ENCODE peak calls at places on chromosomes 16 and 17, in four cellular contexts. R, V, Q and D are unnamed samples. For H3K9me3, the result is how much of the 10 kb centered on the place peaks cover.

GRCh38 chr16:19071811-19072777 is 4.7 kb downstream of the COQ7 start:
- DNase-seq in R (peak), V (no peak), Q (peak), D (peak)

GRCh38 chr16:27313422-27314160 is at the start of gene IL4R:
- DNase-seq in R (peak), V (no peak), Q (peak), D (peak)

GRCh38 chr17:47687328-47687690 is 6.7 kb upstream of the TBKBP1 start:
- DNase-seq in R (no peak), V (no peak), Q (no peak), D (no peak)

GRCh38 chr17:1039511-1040215 is 42.7 kb downstream of the TIMM22 start:
- DNase-seq in R (no peak), V (no peak), Q (peak), D (peak)

GRCh38 chr17:55576237-55576998 is 65.2 kb upstream of the SMIM36 start:
- DNase-seq in R (no peak), V (no peak), Q (no peak), D (no peak)

GRCh38 chr16:2086812-2087425 is 39.1 kb downstream of the TSC2 start:
- DNase-seq in R (no peak), V (no peak), Q (no peak), D (no peak)

GRCh38 chr17:44522883-44523671 is 19.9 kb upstream of the GPATCH8 start:
- DNase-seq in R (no peak), V (no peak), Q (peak), D (peak)

GRCh38 chr17:15185625-15185991 is 79.5 kb downstream of the PMP22 start:
- DNase-seq in R (no peak), V (no peak), Q (no peak), D (no peak)

GRCh38 chr17:691423-691822 is 23.2 kb downstream of the VPS53 start:
- DNase-seq in R (no peak), V (no peak), Q (peak), D (no peak)

GRCh38 chr17:14541714-14542113 is 240.8 kb downstream of the HS3ST3B1 start:
- DNase-seq in R (no peak), V (no peak), Q (no peak), D (no peak)

GRCh38 chr17:3513305-3514035 is 37.7 kb downstream of the ASPA start:
- DNase-seq in R (no peak), V (no peak), Q (peak), D (no peak)

GRCh38 chr16:9176547-9177418 is 85.3 kb downstream of the HAPSTR1 start:
- DNase-seq in R (no peak), V (no peak), Q (no peak), D (no peak)

GRCh38 chr16:11163761-11164261 is 92.2 kb downstream of the SOCS1 start:
- DNase-seq in R (no peak), V (no peak), Q (no peak), D (no peak)

GRCh38 chr16:14384745-14385144 is 245.3 kb downstream of the PARN start:
- DNase-seq in R (no peak), V (no peak), Q (no peak), D (no peak)

GRCh38 chr17:78144146-78144719 is 2.0 kb upstream of the C17orf99 start:
- DNase-seq in R (no peak), V (no peak), Q (no peak), D (no peak)
- H3K9me3 ChIP-seq in R (under half), V (under half), Q (under half), D (under half)

GRCh38 chr16:75148311-75149195 is at the start of gene ZFP1:
- DNase-seq in R (peak), V (peak), Q (peak), D (peak)
- H2BK12ac ChIP-seq in R (no peak), V (peak), Q (no peak), D (no peak)

DNA sequence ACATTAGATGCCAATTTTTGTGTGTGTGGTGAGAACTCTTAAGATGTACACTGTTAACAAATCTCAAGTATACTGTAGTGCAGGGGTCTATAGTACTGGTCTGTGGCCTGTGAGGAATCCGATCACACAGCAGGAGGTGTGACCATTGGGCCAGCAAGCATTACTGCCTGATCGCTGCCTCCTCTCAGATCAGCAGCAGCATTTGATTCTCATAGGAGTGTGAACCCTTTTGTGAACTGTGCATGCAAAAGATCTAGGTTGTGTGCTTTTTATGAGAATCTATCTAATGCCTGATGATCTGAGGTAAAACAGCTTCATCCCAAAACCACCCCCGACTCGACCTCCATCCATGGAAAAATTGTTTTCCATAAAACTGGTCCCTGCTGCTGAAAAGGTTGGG is 12.6 kb downstream of the ZNF267 start:
- DNase-seq in R (no peak), V (no peak), Q (no peak), D (no peak)
- H3K9me3 ChIP-seq in R (half or more), V (under half), Q (under half), D (under half)

GRCh38 chr16:89117975-89118289 is 24.3 kb downstream of the ACSF3 start:
- DNase-seq in R (no peak), V (no peak), Q (peak), D (no peak)

GRCh38 chr16:89119161-89119621 is 25.5 kb downstream of the ACSF3 start:
- DNase-seq in R (no peak), V (no peak), Q (no peak), D (no peak)

GRCh38 chr16:89116341-89117238 is 22.9 kb downstream of the ACSF3 start:
- DNase-seq in R (no peak), V (no peak), Q (no peak), D (no peak)

GRCh38 chr16:89118361-89119061 is 24.9 kb downstream of the ACSF3 start:
- DNase-seq in R (no peak), V (no peak), Q (no peak), D (peak)

DNA sequence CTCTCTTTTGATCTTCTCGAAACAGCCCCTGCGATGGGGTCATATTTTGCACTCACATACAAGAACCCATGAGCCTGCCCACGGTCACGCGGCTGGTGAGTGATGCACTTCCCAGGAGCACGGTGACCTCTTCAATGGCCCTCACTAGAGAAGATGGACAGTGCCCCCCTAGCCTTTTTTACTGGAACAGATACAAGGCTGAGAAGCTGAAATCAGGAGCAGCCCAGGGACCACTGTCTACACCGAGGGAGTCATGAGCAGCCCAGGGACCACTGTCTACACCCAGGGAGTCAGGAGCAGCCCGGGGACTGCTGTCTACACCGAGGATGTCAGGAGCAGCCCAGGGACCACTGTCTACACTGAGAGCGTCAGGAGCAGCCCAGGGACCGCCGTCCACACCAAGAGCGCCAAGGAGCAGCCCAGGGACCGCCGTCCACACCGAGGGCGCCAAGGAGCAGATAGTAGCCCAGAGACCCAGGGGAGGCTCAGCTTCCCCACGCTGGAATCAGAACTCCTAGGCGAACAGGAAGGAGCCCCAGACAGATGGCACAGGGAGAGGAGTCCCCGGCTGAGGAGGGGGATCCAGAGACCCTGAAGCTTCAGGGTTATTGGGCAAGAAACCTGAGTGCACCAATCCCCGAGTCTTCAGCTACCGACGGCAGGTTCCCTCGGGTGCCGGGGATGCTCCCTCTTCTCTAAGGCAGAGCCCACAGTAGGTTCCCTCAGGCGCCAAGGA is 23.8 kb downstream of the ACSF3 start:
- DNase-seq in R (no peak), V (no peak), Q (no peak), D (no peak)
- H2BK12ac ChIP-seq in R (no peak), V (no peak), Q (no peak), D (no peak)

DNA sequence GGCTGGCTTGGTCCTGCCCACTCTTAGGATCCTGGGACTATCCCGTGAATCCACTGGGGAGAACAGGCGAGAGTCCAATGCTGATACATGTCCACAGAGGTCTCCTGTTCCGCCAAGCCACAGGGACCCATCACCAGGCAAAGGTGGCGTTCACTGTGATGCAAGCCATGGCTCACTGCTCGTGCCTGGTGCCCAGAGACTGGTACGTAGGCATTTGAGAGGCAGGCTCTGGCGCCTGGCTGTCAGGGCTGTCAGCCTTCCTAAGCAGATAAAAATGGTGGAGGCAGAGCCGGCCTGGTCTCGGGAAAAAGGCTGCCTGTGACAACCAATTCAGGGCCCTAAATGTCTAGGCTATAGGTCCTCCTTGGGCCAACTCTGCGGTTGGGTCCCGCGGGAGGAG is 2329.0 kb downstream of the TP53TG3F start:
- DNase-seq in R (no peak), V (no peak), Q (no peak), D (no peak)
- H3K9me3 ChIP-seq in R (under half), V (half or more), Q (half or more), D (half or more)